ENCODE peak calls at places on chromosomes 5 and 9, in ten cellular contexts. One of them, this sample, is unnamed.

GRCh38 chr5:174559566-174560090 is 164.8 kb upstream of the MSX2 start:
- DNase-seq in MV-4-11: no peak
- DNase-seq in ovary: no peak
- DNase-seq in A549: no peak
- DNase-seq in HuH-7: no peak
- DNase-seq in cortex of kidney: no peak
- DNase-seq in GM23338: no peak
- DNase-seq in type B pancreatic cell: no peak
- DNase-seq in MM.1S: no peak
- DNase-seq in HS-27A: no peak
- DNase-seq in this sample: no peak

GRCh38 chr5:125043781-125044391 is 297.4 kb upstream of the ZNF608 start:
- DNase-seq in cortex of kidney: no peak
- DNase-seq in HuH-7: no peak
- DNase-seq in A549: peak; percentile 40
- DNase-seq in MM.1S: no peak
- DNase-seq in MV-4-11: no peak
- DNase-seq in GM23338: no peak
- DNase-seq in type B pancreatic cell: no peak
- DNase-seq in ovary: peak; percentile 23
- DNase-seq in HS-27A: no peak
- DNase-seq in this sample: no peak

GRCh38 chr9:121581775-121582600 is 69.4 kb upstream of the DAB2IP start:
- DNase-seq in HuH-7: no peak
- DNase-seq in A549: no peak
- DNase-seq in ovary: no peak
- DNase-seq in MV-4-11: no peak
- DNase-seq in HS-27A: no peak
- DNase-seq in cortex of kidney: no peak
- DNase-seq in MM.1S: no peak
- DNase-seq in GM23338: peak; percentile 46
- DNase-seq in type B pancreatic cell: no peak
- DNase-seq in this sample: no peak

GRCh38 chr5:138666226-138666742 is 86.9 kb upstream of the CTNNA1 start:
- DNase-seq in GM23338: no peak
- DNase-seq in cortex of kidney: no peak
- DNase-seq in type B pancreatic cell: no peak
- DNase-seq in HuH-7: no peak
- DNase-seq in A549: no peak
- DNase-seq in HS-27A: no peak
- DNase-seq in MV-4-11: no peak
- DNase-seq in MM.1S: no peak
- DNase-seq in ovary: no peak
- DNase-seq in this sample: no peak

GRCh38 chr5:39190311-39191102 is 28.9 kb downstream of the FYB1 start:
- DNase-seq in MM.1S: no peak
- DNase-seq in type B pancreatic cell: no peak
- DNase-seq in ovary: no peak
- DNase-seq in A549: no peak
- DNase-seq in GM23338: no peak
- DNase-seq in cortex of kidney: no peak
- DNase-seq in HS-27A: no peak
- DNase-seq in HuH-7: no peak
- DNase-seq in MV-4-11: peak; percentile 63
- DNase-seq in this sample: no peak

GRCh38 chr5:1320436-1321344 is 24.2 kb downstream of the CLPTM1L start:
- DNase-seq in MM.1S: peak; percentile 6
- DNase-seq in HuH-7: no peak
- DNase-seq in GM23338: no peak
- DNase-seq in cortex of kidney: no peak
- DNase-seq in HS-27A: no peak
- DNase-seq in MV-4-11: no peak
- DNase-seq in type B pancreatic cell: peak; percentile 62
- DNase-seq in ovary: no peak
- DNase-seq in A549: no peak
- DNase-seq in this sample: no peak

GRCh38 chr5:52985306-52985705 is 3.8 kb upstream of the ITGA2 start:
- DNase-seq in ovary: no peak
- DNase-seq in MV-4-11: no peak
- DNase-seq in MM.1S: no peak
- DNase-seq in type B pancreatic cell: no peak
- DNase-seq in cortex of kidney: no peak
- DNase-seq in HS-27A: no peak
- DNase-seq in GM23338: no peak
- DNase-seq in A549: no peak
- DNase-seq in HuH-7: no peak
- DNase-seq in this sample: no peak

GRCh38 chr9:69963728-69964127 is 79.9 kb upstream of the MAMDC2 start:
- DNase-seq in type B pancreatic cell: no peak
- DNase-seq in MV-4-11: no peak
- DNase-seq in GM23338: peak; percentile 42
- DNase-seq in HuH-7: no peak
- DNase-seq in HS-27A: no peak
- DNase-seq in ovary: no peak
- DNase-seq in MM.1S: no peak
- DNase-seq in A549: no peak
- DNase-seq in cortex of kidney: no peak
- DNase-seq in this sample: no peak

GRCh38 chr5:177455036-177455660 is 8.5 kb downstream of the PRR7 start:
- DNase-seq in MV-4-11: peak; percentile 49
- DNase-seq in MM.1S: peak; percentile 93
- DNase-seq in HS-27A: no peak
- DNase-seq in HuH-7: peak; percentile 98
- DNase-seq in type B pancreatic cell: peak; percentile 95
- DNase-seq in ovary: peak; percentile 84
- DNase-seq in A549: peak; percentile 84
- DNase-seq in cortex of kidney: no peak
- DNase-seq in GM23338: peak; percentile 95
- DNase-seq in this sample: peak; percentile 55

GRCh38 chr5:75707911-75708509 is 9.2 kb downstream of the POC5 start:
- DNase-seq in MM.1S: no peak
- DNase-seq in GM23338: no peak
- DNase-seq in cortex of kidney: no peak
- DNase-seq in HS-27A: no peak
- DNase-seq in MV-4-11: no peak
- DNase-seq in ovary: no peak
- DNase-seq in type B pancreatic cell: no peak
- DNase-seq in A549: no peak
- DNase-seq in HuH-7: no peak
- DNase-seq in this sample: no peak

GRCh38 chr5:28766565-28767158 is 1728.3 kb upstream of the CDH9 start:
- DNase-seq in GM23338: peak; percentile 56
- DNase-seq in MM.1S: peak; percentile 58
- DNase-seq in HS-27A: no peak
- DNase-seq in ovary: no peak
- DNase-seq in A549: peak; percentile 5
- DNase-seq in type B pancreatic cell: no peak
- DNase-seq in cortex of kidney: no peak
- DNase-seq in MV-4-11: peak; percentile 32
- DNase-seq in HuH-7: no peak
- DNase-seq in this sample: peak; percentile 6

GRCh38 chr9:114450833-114451706 is 54.2 kb downstream of the WHRN start:
- DNase-seq in MM.1S: peak; percentile 57
- DNase-seq in A549: no peak
- DNase-seq in ovary: no peak
- DNase-seq in GM23338: no peak
- DNase-seq in HuH-7: no peak
- DNase-seq in type B pancreatic cell: no peak
- DNase-seq in MV-4-11: no peak
- DNase-seq in HS-27A: no peak
- DNase-seq in cortex of kidney: no peak
- DNase-seq in this sample: no peak

GRCh38 chr5:178155065-178155464 is 1.4 kb upstream of the NHP2 start:
- DNase-seq in MM.1S: no peak
- DNase-seq in GM23338: no peak
- DNase-seq in HuH-7: no peak
- DNase-seq in type B pancreatic cell: no peak
- DNase-seq in ovary: no peak
- DNase-seq in cortex of kidney: no peak
- DNase-seq in MV-4-11: no peak
- DNase-seq in HS-27A: no peak
- DNase-seq in A549: no peak
- DNase-seq in this sample: no peak

GRCh38 chr5:142977363-142978051 is 207.3 kb downstream of the ARHGAP26 start:
- DNase-seq in GM23338: no peak
- DNase-seq in MM.1S: no peak
- DNase-seq in cortex of kidney: no peak
- DNase-seq in type B pancreatic cell: no peak
- DNase-seq in A549: no peak
- DNase-seq in HuH-7: no peak
- DNase-seq in MV-4-11: peak; percentile 95
- DNase-seq in ovary: no peak
- DNase-seq in HS-27A: peak; percentile 55
- DNase-seq in this sample: peak; percentile 52

GRCh38 chr5:124662261-124662781 is 84.1 kb downstream of the ZNF608 start:
- DNase-seq in ovary: no peak
- DNase-seq in MM.1S: no peak
- DNase-seq in cortex of kidney: no peak
- DNase-seq in A549: peak; percentile 27
- DNase-seq in type B pancreatic cell: no peak
- DNase-seq in GM23338: peak; percentile 45
- DNase-seq in MV-4-11: no peak
- DNase-seq in HS-27A: no peak
- DNase-seq in HuH-7: no peak
- DNase-seq in this sample: no peak

GRCh38 chr5:113140837-113141661 is 164.5 kb downstream of the DCP2 start:
- DNase-seq in GM23338: no peak
- DNase-seq in HS-27A: no peak
- DNase-seq in HuH-7: no peak
- DNase-seq in type B pancreatic cell: no peak
- DNase-seq in MM.1S: no peak
- DNase-seq in ovary: no peak
- DNase-seq in A549: no peak
- DNase-seq in cortex of kidney: no peak
- DNase-seq in MV-4-11: no peak
- DNase-seq in this sample: peak; percentile 41

GRCh38 chr5:87526131-87526530 is 113.4 kb upstream of the CCNH start:
- DNase-seq in MV-4-11: no peak
- DNase-seq in MM.1S: no peak
- DNase-seq in ovary: no peak
- DNase-seq in type B pancreatic cell: no peak
- DNase-seq in A549: no peak
- DNase-seq in HS-27A: no peak
- DNase-seq in cortex of kidney: no peak
- DNase-seq in HuH-7: no peak
- DNase-seq in GM23338: no peak
- DNase-seq in this sample: no peak

GRCh38 chr9:125100822-125101221 is 42.5 kb downstream of the SCAI start:
- DNase-seq in A549: no peak
- DNase-seq in type B pancreatic cell: no peak
- DNase-seq in MM.1S: no peak
- DNase-seq in HuH-7: no peak
- DNase-seq in GM23338: no peak
- DNase-seq in ovary: no peak
- DNase-seq in HS-27A: no peak
- DNase-seq in cortex of kidney: no peak
- DNase-seq in MV-4-11: no peak
- DNase-seq in this sample: no peak

GRCh38 chr5:7395432-7396168 is at the start of gene ADCY2:
- DNase-seq in MV-4-11: no peak
- DNase-seq in A549: no peak
- DNase-seq in cortex of kidney: no peak
- DNase-seq in GM23338: peak; percentile 49
- DNase-seq in HuH-7: no peak
- DNase-seq in MM.1S: no peak
- DNase-seq in HS-27A: no peak
- DNase-seq in type B pancreatic cell: no peak
- DNase-seq in ovary: peak; percentile 58
- DNase-seq in this sample: no peak

GRCh38 chr5:156274455-156274854 is 52.5 kb upstream of the SGCD start:
- DNase-seq in GM23338: no peak
- DNase-seq in A549: no peak
- DNase-seq in ovary: no peak
- DNase-seq in type B pancreatic cell: no peak
- DNase-seq in HS-27A: no peak
- DNase-seq in cortex of kidney: no peak
- DNase-seq in HuH-7: no peak
- DNase-seq in MV-4-11: no peak
- DNase-seq in MM.1S: no peak
- DNase-seq in this sample: no peak

GRCh38 chr5:123545506-123545905 is 33.5 kb downstream of the CSNK1G3 start:
- DNase-seq in MM.1S: peak; percentile 40
- DNase-seq in HS-27A: no peak
- DNase-seq in cortex of kidney: no peak
- DNase-seq in type B pancreatic cell: no peak
- DNase-seq in GM23338: peak; percentile 65
- DNase-seq in HuH-7: no peak
- DNase-seq in A549: peak; percentile 6
- DNase-seq in MV-4-11: no peak
- DNase-seq in ovary: no peak
- DNase-seq in this sample: no peak

GRCh38 chr9:37197158-37198033 is 77.0 kb downstream of the ZCCHC7 start:
- DNase-seq in MV-4-11: peak; percentile 98
- DNase-seq in MM.1S: peak; percentile 71
- DNase-seq in cortex of kidney: no peak
- DNase-seq in HS-27A: no peak
- DNase-seq in GM23338: peak; percentile 34
- DNase-seq in A549: no peak
- DNase-seq in HuH-7: peak; percentile 18
- DNase-seq in ovary: no peak
- DNase-seq in type B pancreatic cell: no peak
- DNase-seq in this sample: no peak

GRCh38 chr9:133122935-133123611 is 2.0 kb upstream of the RALGDS start:
- DNase-seq in A549: no peak
- DNase-seq in MV-4-11: no peak
- DNase-seq in GM23338: peak; percentile 29
- DNase-seq in type B pancreatic cell: no peak
- DNase-seq in ovary: peak; percentile 73
- DNase-seq in MM.1S: no peak
- DNase-seq in HuH-7: no peak
- DNase-seq in cortex of kidney: no peak
- DNase-seq in HS-27A: no peak
- DNase-seq in this sample: no peak

GRCh38 chr5:156219483-156219882 is 107.5 kb upstream of the SGCD start:
- DNase-seq in A549: no peak
- DNase-seq in HuH-7: no peak
- DNase-seq in cortex of kidney: no peak
- DNase-seq in ovary: no peak
- DNase-seq in MV-4-11: no peak
- DNase-seq in GM23338: no peak
- DNase-seq in type B pancreatic cell: no peak
- DNase-seq in HS-27A: no peak
- DNase-seq in MM.1S: no peak
- DNase-seq in this sample: no peak

GRCh38 chr5:178332096-178332780 is 99.6 kb upstream of the PHYKPL start:
- DNase-seq in MV-4-11: no peak
- DNase-seq in HS-27A: no peak
- DNase-seq in MM.1S: no peak
- DNase-seq in type B pancreatic cell: no peak
- DNase-seq in A549: no peak
- DNase-seq in ovary: no peak
- DNase-seq in cortex of kidney: no peak
- DNase-seq in HuH-7: no peak
- DNase-seq in GM23338: no peak
- DNase-seq in this sample: no peak

GRCh38 chr5:149697001-149697400 is 33.1 kb upstream of the PPARGC1B start:
- DNase-seq in MM.1S: no peak
- DNase-seq in A549: no peak
- DNase-seq in MV-4-11: no peak
- DNase-seq in cortex of kidney: no peak
- DNase-seq in ovary: no peak
- DNase-seq in HS-27A: no peak
- DNase-seq in HuH-7: no peak
- DNase-seq in type B pancreatic cell: no peak
- DNase-seq in GM23338: no peak
- DNase-seq in this sample: no peak

GRCh38 chr5:149370878-149371277 is 8.2 kb downstream of the IL17B start:
- DNase-seq in type B pancreatic cell: no peak
- DNase-seq in GM23338: no peak
- DNase-seq in ovary: no peak
- DNase-seq in MM.1S: no peak
- DNase-seq in HS-27A: no peak
- DNase-seq in cortex of kidney: no peak
- DNase-seq in HuH-7: no peak
- DNase-seq in A549: no peak
- DNase-seq in MV-4-11: no peak
- DNase-seq in this sample: no peak

GRCh38 chr5:96957125-96958041 is 21.5 kb downstream of the LNPEP start:
- DNase-seq in type B pancreatic cell: no peak
- DNase-seq in HuH-7: no peak
- DNase-seq in cortex of kidney: no peak
- DNase-seq in MM.1S: no peak
- DNase-seq in MV-4-11: peak; percentile 20
- DNase-seq in HS-27A: no peak
- DNase-seq in ovary: no peak
- DNase-seq in GM23338: no peak
- DNase-seq in A549: no peak
- DNase-seq in this sample: no peak